ENCODE peak calls at places on chromosomes 11 and 22, in four cellular contexts. L, J, E and D are unnamed samples.

GRCh38 chr11:122646549-122647340 is 8.8 kb upstream of the UBASH3B start:
- DNase-seq in J (no peak), L (no peak), E (no peak), D (no peak)

GRCh38 chr11:662689-663274 is 25.7 kb downstream of the DRD4 start:
- DNase-seq in J (peak; percentile 72), L (peak; percentile 83), E (peak; percentile 39), D (peak; percentile 92)

GRCh38 chr11:46382644-46383403 is 1.4 kb downstream of the MDK start:
- DNase-seq in J (no peak), E (peak; percentile 57), L (peak; percentile 72), D (peak; percentile 83)

GRCh38 chr11:16764888-16765287 is 26.4 kb downstream of the C11orf58 start:
- DNase-seq in J (no peak), L (no peak), E (no peak), D (no peak)

GRCh38 chr11:63602296-63602695 is 11.9 kb downstream of the PLAAT3 start:
- DNase-seq in J (no peak), L (no peak), E (no peak), D (no peak)

GRCh38 chr22:46637711-46638600 is 17.8 kb downstream of the GRAMD4 start:
- DNase-seq in L (no peak), E (no peak), J (no peak), D (no peak)

GRCh38 chr11:10272132-10272531 is 21.9 kb downstream of the SBF2 start:
- DNase-seq in J (no peak), L (no peak), E (no peak), D (no peak)

GRCh38 chr22:23529166-23530103 is 50.7 kb downstream of the IGLL1 start:
- DNase-seq in L (no peak), J (no peak), E (no peak), D (no peak)

GRCh38 chr11:14267861-14268635 is 90.9 kb downstream of the RRAS2 start:
- DNase-seq in J (no peak), E (no peak), L (peak; percentile 41), D (no peak)

GRCh38 chr11:57885298-57886035 is 123.9 kb downstream of the CTNND1 start:
- DNase-seq in E (peak; percentile 20), J (no peak), L (peak; percentile 46), D (no peak)

GRCh38 chr11:64897381-64898075 is 19.1 kb upstream of the EHD1 start:
- DNase-seq in L (no peak), J (no peak), E (no peak), D (no peak)

GRCh38 chr22:30948930-30949342 is 19.6 kb downstream of the MORC2 start:
- DNase-seq in J (no peak), L (no peak), E (no peak), D (no peak)

GRCh38 chr11:20000393-20001134 is 159.7 kb downstream of the DBX1 start:
- DNase-seq in L (peak; percentile 72), J (no peak), E (peak; percentile 88), D (no peak)

GRCh38 chr22:42399315-42400271 is 32.6 kb downstream of the NFAM1 start:
- DNase-seq in J (peak; percentile 52), E (no peak), L (no peak), D (peak; percentile 81)

GRCh38 chr22:44734278-44734677 is 18.1 kb upstream of the ARHGAP8 start:
- DNase-seq in L (no peak), J (no peak), E (no peak), D (peak; percentile 4)

GRCh38 chr11:33899383-33900037 is 7.6 kb upstream of the LMO2 start:
- DNase-seq in L (no peak), J (peak; percentile 52), E (no peak), D (peak; percentile 15)

GRCh38 chr11:10351768-10352641 is 47.1 kb downstream of the ADM start:
- DNase-seq in J (no peak), L (peak; percentile 85), E (peak; percentile 89), D (peak; percentile 38)

GRCh38 chr11:62394825-62395538 is 23.9 kb upstream of the SCGB1A1 start:
- DNase-seq in J (peak; percentile 57), E (peak; percentile 71), L (peak; percentile 82), D (peak; percentile 89)

GRCh38 chr11:115214644-115215305 is 289.4 kb downstream of the CADM1 start:
- DNase-seq in L (no peak), J (no peak), E (no peak), D (no peak)

GRCh38 chr11:115213007-115213406 is 291.2 kb downstream of the CADM1 start:
- DNase-seq in E (no peak), J (no peak), L (no peak), D (no peak)

GRCh38 chr11:115219378-115219777 is 284.8 kb downstream of the CADM1 start:
- DNase-seq in J (no peak), E (no peak), L (no peak), D (no peak)

GRCh38 chr11:115217726-115218311 is 286.4 kb downstream of the CADM1 start:
- DNase-seq in E (no peak), J (no peak), L (no peak), D (no peak)

GRCh38 chr11:115215694-115216615 is 288.3 kb downstream of the CADM1 start:
- DNase-seq in J (no peak), E (peak; percentile 16), L (no peak), D (no peak)
- TF ChIP-seq CHD2 in J (no peak), E (no peak), L (no peak), D (no peak)

DNA sequence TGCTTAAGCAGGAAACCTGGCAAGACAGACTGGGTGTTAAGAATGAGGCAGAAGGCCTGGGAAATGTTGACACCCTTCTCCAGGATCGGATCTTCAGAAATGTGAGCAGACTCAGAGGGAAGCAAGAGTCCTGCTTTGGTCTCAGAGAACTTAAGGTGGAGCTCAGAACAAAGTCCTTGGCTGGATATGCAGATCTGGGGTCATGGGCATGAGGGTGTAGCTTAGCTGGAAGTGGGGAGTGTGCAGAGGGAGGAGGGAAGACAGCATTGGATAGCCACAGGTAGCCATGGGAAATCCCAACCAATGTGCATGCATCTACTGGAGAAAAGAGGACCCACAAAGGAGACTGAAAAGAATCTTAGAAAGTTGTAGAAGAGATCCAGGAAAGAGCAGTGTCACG is 58.6 kb upstream of the CDON start:
- DNase-seq in L (no peak), J (no peak), E (no peak), D (no peak)
- TF ChIP-seq YY1 in L (no peak), J (no peak), E (no peak), D (no peak)

GRCh38 chr11:116371146-116371545 is 401.6 kb downstream of the BUD13 start:
- DNase-seq in L (no peak), J (no peak), E (no peak), D (peak; percentile 64)

GRCh38 chr11:116375221-116375620 is 397.6 kb downstream of the BUD13 start:
- DNase-seq in J (no peak), L (no peak), E (peak; percentile 18), D (no peak)

GRCh38 chr11:116374085-116374484 is 398.7 kb downstream of the BUD13 start:
- DNase-seq in J (no peak), L (no peak), E (no peak), D (no peak)

GRCh38 chr11:116373545-116373944 is 399.2 kb downstream of the BUD13 start:
- DNase-seq in E (no peak), J (no peak), L (no peak), D (no peak)

GRCh38 chr11:116373107-116373506 is 399.7 kb downstream of the BUD13 start:
- DNase-seq in J (no peak), E (no peak), L (no peak), D (no peak)
- TF ChIP-seq EP300 in J (no peak), E (no peak), L (no peak), D (no peak)

GRCh38 chr22:38766076-38766777 is 10.4 kb upstream of the SUN2 start:
- DNase-seq in E (peak; percentile 74), J (peak; percentile 45), L (peak; percentile 89), D (peak; percentile 77)
- TF ChIP-seq CHD2 in E (no peak), J (no peak), L (no peak), D (no peak)

GRCh38 chr11:102289510-102290078 is 27.7 kb upstream of the BIRC3 start:
- DNase-seq in J (no peak), L (no peak), E (no peak), D (no peak)

GRCh38 chr11:102295045-102295444 is 22.2 kb upstream of the BIRC3 start:
- DNase-seq in J (no peak), L (no peak), E (no peak), D (no peak)

GRCh38 chr11:102291831-102292230 is 25.5 kb upstream of the BIRC3 start:
- DNase-seq in E (no peak), L (no peak), J (no peak), D (no peak)

GRCh38 chr11:102292951-102293350 is 24.3 kb upstream of the BIRC3 start:
- DNase-seq in E (no peak), L (no peak), J (no peak), D (no peak)

GRCh38 chr11:102293873-102294601 is 23.2 kb upstream of the BIRC3 start:
- DNase-seq in L (no peak), J (no peak), E (peak; percentile 54), D (no peak)
- TF ChIP-seq YY1 in L (no peak), J (no peak), E (no peak), D (no peak)